ENCODE peak calls at places on chromosomes 16 and 17, in nine cellular contexts. R is cardiac muscle cell, M is stomach, I is BJ, B is astrocyte, T is fibroblast of mammary gland, P is thoracic aorta, A is choroid plexus epithelial cell, O is breast epithelium. Z is an unnamed sample.

GRCh38 chr17:13429201-13429600 is 172.5 kb downstream of the HS3ST3A1 start:
- DNase-seq in R (peak), M (no peak), I (peak), B (peak), T (peak), P (no peak), A (peak), O (no peak), Z (no peak)

GRCh38 chr17:15384142-15384803 is 42.9 kb upstream of the TEKT3 start:
- DNase-seq in R (peak), M (no peak), I (no peak), B (no peak), T (peak), P (no peak), A (no peak), O (no peak), Z (no peak)

GRCh38 chr17:12680993-12681392 is 15.3 kb downstream of the MYOCD start:
- DNase-seq in R (no peak), M (no peak), I (no peak), B (no peak), T (no peak), P (no peak), A (no peak), O (no peak), Z (no peak)

GRCh38 chr16:50395763-50396710 is 27.2 kb upstream of the BRD7 start:
- DNase-seq in R (no peak), M (no peak), I (no peak), B (no peak), T (no peak), P (no peak), A (no peak), O (no peak), Z (no peak)

GRCh38 chr17:64040201-64040600 is 19.8 kb upstream of the ICAM2 start:
- DNase-seq in R (no peak), M (peak), I (no peak), B (no peak), T (no peak), P (no peak), A (no peak), O (no peak), Z (no peak)

GRCh38 chr17:4738136-4739121 is 1.2 kb upstream of the ZMYND15 start:
- DNase-seq in R (no peak), M (peak), I (no peak), B (no peak), T (no peak), P (no peak), A (no peak), O (peak), Z (peak)

GRCh38 chr16:82751020-82751419 is 124.3 kb downstream of the CDH13 start:
- DNase-seq in R (no peak), M (no peak), I (no peak), B (no peak), T (no peak), P (no peak), A (no peak), O (no peak), Z (no peak)

GRCh38 chr17:72518810-72519597 is 398.2 kb downstream of the SOX9 start:
- DNase-seq in R (no peak), M (peak), I (no peak), B (no peak), T (no peak), P (no peak), A (no peak), O (no peak), Z (no peak)

GRCh38 chr16:88938119-88938932 is 38.7 kb downstream of the CBFA2T3 start:
- DNase-seq in R (no peak), M (no peak), I (no peak), B (no peak), T (no peak), P (no peak), A (no peak), O (no peak), Z (no peak)

GRCh38 chr16:27463741-27464662 is 62.0 kb downstream of the IL21R start:
- DNase-seq in R (no peak), M (no peak), I (no peak), B (no peak), T (no peak), P (no peak), A (no peak), O (no peak), Z (no peak)

GRCh38 chr17:19410875-19411291 is at the start of gene RNF112:
- DNase-seq in R (peak), M (no peak), I (no peak), B (peak), T (peak), P (no peak), A (peak), O (no peak), Z (no peak)

GRCh38 chr17:17028059-17028877 is 14.0 kb upstream of the MPRIP start:
- DNase-seq in R (peak), M (peak), I (peak), B (peak), T (peak), P (no peak), A (peak), O (peak), Z (peak)

GRCh38 chr17:77489239-77489897 is 348.6 kb downstream of the SEC14L1 start:
- DNase-seq in R (no peak), M (no peak), I (no peak), B (no peak), T (no peak), P (no peak), A (no peak), O (no peak), Z (no peak)

GRCh38 chr17:49990921-49991320 is 4.1 kb downstream of the DLX3 start:
- DNase-seq in R (no peak), M (no peak), I (no peak), B (no peak), T (no peak), P (no peak), A (no peak), O (no peak), Z (no peak)

GRCh38 chr17:75602644-75603043 is 15.0 kb downstream of the MYO15B start:
- DNase-seq in R (no peak), M (no peak), I (no peak), B (no peak), T (no peak), P (no peak), A (no peak), O (no peak), Z (no peak)

GRCh38 chr17:3843935-3844516 is 2.0 kb downstream of the NCBP3 start:
- DNase-seq in R (peak), M (peak), I (no peak), B (no peak), T (peak), P (no peak), A (peak), O (no peak), Z (no peak)

GRCh38 chr17:36590082-36590481 is 1.6 kb upstream of the DHRS11 start:
- DNase-seq in R (peak), M (no peak), I (no peak), B (peak), T (peak), P (no peak), A (peak), O (no peak), Z (no peak)

GRCh38 chr16:28139530-28139929 is 72.2 kb downstream of the XPO6 start:
- DNase-seq in R (no peak), M (no peak), I (no peak), B (no peak), T (no peak), P (no peak), A (no peak), O (no peak), Z (no peak)

GRCh38 chr17:57408064-57408811 is 151.9 kb downstream of the MSI2 start:
- DNase-seq in R (no peak), M (no peak), I (no peak), B (no peak), T (no peak), P (no peak), A (no peak), O (no peak), Z (no peak)

GRCh38 chr16:47386201-47386718 is 74.6 kb downstream of the ITFG1 start:
- DNase-seq in R (no peak), M (no peak), I (no peak), B (no peak), T (no peak), P (no peak), A (no peak), O (no peak), Z (no peak)

GRCh38 chr16:77579283-77579985 is 142.9 kb upstream of the NUDT7 start:
- DNase-seq in R (peak), M (no peak), I (no peak), B (no peak), T (peak), P (no peak), A (peak), O (no peak), Z (peak)

GRCh38 chr17:57892820-57893595 is 43.2 kb upstream of the MRPS23 start:
- DNase-seq in R (peak), M (peak), I (peak), B (peak), T (peak), P (peak), A (peak), O (peak), Z (peak)

GRCh38 chr17:28957277-28957991 is 6.1 kb upstream of the PHF12 start:
- DNase-seq in R (no peak), M (no peak), I (no peak), B (no peak), T (no peak), P (no peak), A (no peak), O (no peak), Z (no peak)

GRCh38 chr17:61478026-61478789 is 26.0 kb downstream of the TBX4 start:
- DNase-seq in R (no peak), M (no peak), I (no peak), B (no peak), T (no peak), P (no peak), A (no peak), O (no peak), Z (no peak)

GRCh38 chr17:79438045-79438444 is 172.8 kb downstream of the RBFOX3 start:
- DNase-seq in R (no peak), M (no peak), I (no peak), B (no peak), T (no peak), P (no peak), A (no peak), O (no peak), Z (no peak)

GRCh38 chr17:12730931-12731521 is 58.3 kb upstream of the ARHGAP44 start:
- DNase-seq in R (peak), M (peak), I (no peak), B (peak), T (peak), P (peak), A (peak), O (peak), Z (no peak)

GRCh38 chr17:65055280-65055707 is 1.2 kb downstream of the GNA13 start:
- DNase-seq in R (no peak), M (no peak), I (no peak), B (no peak), T (no peak), P (no peak), A (no peak), O (no peak), Z (no peak)

GRCh38 chr17:6306820-6307219 is 128.1 kb downstream of the AIPL1 start:
- DNase-seq in R (no peak), M (no peak), I (no peak), B (no peak), T (no peak), P (no peak), A (no peak), O (no peak), Z (no peak)

GRCh38 chr16:16120382-16121184 is 102.7 kb downstream of the ABCC6 start:
- DNase-seq in R (peak), M (peak), I (no peak), B (no peak), T (no peak), P (no peak), A (peak), O (no peak), Z (no peak)

GRCh38 chr17:28547623-28548416 is 4.6 kb downstream of the UNC119 start:
- DNase-seq in R (peak), M (peak), I (no peak), B (peak), T (peak), P (no peak), A (peak), O (peak), Z (no peak)

GRCh38 chr17:78442648-78443128 is 64.2 kb downstream of the PGS1 start:
- DNase-seq in R (peak), M (peak), I (no peak), B (no peak), T (peak), P (peak), A (peak), O (peak), Z (no peak)

GRCh38 chr16:75727221-75727620 is 931 bp upstream of the CPHXL start:
- DNase-seq in R (no peak), M (no peak), I (no peak), B (no peak), T (no peak), P (no peak), A (no peak), O (no peak), Z (no peak)

GRCh38 chr17:34364741-34365140 is 1.7 kb upstream of the CCL1 start:
- DNase-seq in R (no peak), M (no peak), I (no peak), B (no peak), T (no peak), P (no peak), A (no peak), O (no peak), Z (no peak)

GRCh38 chr17:66580601-66581385 is 254.1 kb upstream of the CACNG5 start:
- DNase-seq in R (peak), M (peak), I (peak), B (no peak), T (peak), P (no peak), A (peak), O (peak), Z (no peak)

GRCh38 chr16:86063696-86064405 is 164.9 kb downstream of the IRF8 start:
- DNase-seq in R (no peak), M (no peak), I (no peak), B (no peak), T (no peak), P (no peak), A (no peak), O (no peak), Z (no peak)
- H3K4me3 ChIP-seq in R (no peak), M (no peak), I (no peak), B (no peak), T (no peak), P (no peak), A (no peak), O (no peak), Z (no peak)

GRCh38 chr16:85221810-85222150 is 109.5 kb upstream of the CIBAR2 start:
- DNase-seq in R (no peak), M (no peak), I (no peak), B (no peak), T (no peak), P (no peak), A (no peak), O (no peak), Z (no peak)

GRCh38 chr16:85216522-85217375 is 104.5 kb upstream of the CIBAR2 start:
- DNase-seq in R (no peak), M (no peak), I (no peak), B (no peak), T (no peak), P (no peak), A (no peak), O (no peak), Z (no peak)

GRCh38 chr16:85222151-85222863 is 110.0 kb upstream of the CIBAR2 start:
- DNase-seq in R (no peak), M (no peak), I (no peak), B (no peak), T (no peak), P (no peak), A (peak), O (no peak), Z (no peak)

GRCh38 chr16:85221081-85221809 is 109.0 kb upstream of the CIBAR2 start:
- DNase-seq in R (no peak), M (no peak), I (no peak), B (no peak), T (no peak), P (no peak), A (peak), O (no peak), Z (no peak)

GRCh38 chr16:85220125-85220839 is 108.0 kb upstream of the CIBAR2 start:
- DNase-seq in R (peak), M (peak), I (peak), B (peak), T (peak), P (no peak), A (peak), O (peak), Z (no peak)
- H3K4me3 ChIP-seq in R (no peak), M (peak), I (peak), B (peak), T (peak), P (peak), A (peak), O (peak), Z (peak)

DNA sequence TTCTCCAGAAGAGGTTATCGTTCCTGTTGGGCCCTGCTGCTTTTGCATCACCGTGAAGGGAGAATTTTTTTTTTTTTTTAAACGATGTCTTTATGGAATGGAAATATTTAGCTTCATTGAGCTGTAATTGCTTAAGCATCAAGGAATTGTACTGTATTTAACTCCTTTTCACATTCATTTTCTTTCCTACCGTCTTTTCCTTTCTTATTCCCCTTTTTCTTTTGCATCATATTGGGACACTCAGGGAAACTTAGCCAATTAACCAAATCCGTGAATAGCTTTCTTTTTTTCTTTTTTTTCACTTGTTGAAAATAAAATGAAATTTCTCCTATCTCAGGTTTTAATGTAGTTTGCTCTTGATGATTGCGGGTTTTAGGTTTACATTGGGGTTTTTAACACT is 1.5 kb downstream of the TNRC6A start:
- DNase-seq in R (no peak), M (no peak), I (no peak), B (no peak), T (no peak), P (no peak), A (no peak), O (no peak), Z (no peak)
- H3K4me3 ChIP-seq in R (peak), M (peak), I (peak), B (peak), T (peak), P (peak), A (peak), O (peak), Z (peak)

DNA sequence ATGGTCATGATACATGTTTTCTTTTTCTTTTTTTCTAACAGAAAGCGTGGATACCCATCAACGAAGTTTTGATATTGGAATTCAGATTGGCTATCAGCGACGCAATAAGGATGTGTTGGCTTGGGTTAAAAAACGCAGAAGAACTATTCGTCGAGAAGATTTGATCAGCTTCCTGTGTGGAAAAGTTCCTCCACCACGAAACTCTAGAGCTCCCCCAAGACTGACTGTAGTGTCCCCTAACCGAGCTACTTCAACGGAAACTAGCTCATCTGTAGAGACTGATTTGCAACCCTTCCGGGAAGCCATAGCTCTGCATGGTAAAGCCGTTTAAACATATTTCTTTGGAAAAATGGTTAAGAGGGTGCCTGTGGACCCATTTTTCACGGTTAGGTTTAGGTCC is 11.5 kb downstream of the HAPSTR1 start:
- DNase-seq in R (no peak), M (no peak), I (no peak), B (no peak), T (no peak), P (no peak), A (no peak), O (no peak), Z (no peak)
- H3K4me3 ChIP-seq in R (no peak), M (no peak), I (no peak), B (no peak), T (no peak), P (no peak), A (no peak), O (no peak), Z (no peak)

GRCh38 chr17:41691031-41691777 is 2.5 kb downstream of the EIF1 start:
- DNase-seq in R (no peak), M (no peak), I (no peak), B (no peak), T (no peak), P (no peak), A (peak), O (no peak), Z (no peak)
- H3K4me3 ChIP-seq in R (no peak), M (no peak), I (no peak), B (peak), T (no peak), P (peak), A (peak), O (no peak), Z (peak)

GRCh38 chr17:1762233-1762905 is 509 bp downstream of the SERPINF1 start:
- DNase-seq in R (peak), M (no peak), I (no peak), B (peak), T (peak), P (no peak), A (peak), O (no peak), Z (no peak)
- H3K4me3 ChIP-seq in R (peak), M (peak), I (peak), B (no peak), T (peak), P (peak), A (peak), O (peak), Z (no peak)

DNA sequence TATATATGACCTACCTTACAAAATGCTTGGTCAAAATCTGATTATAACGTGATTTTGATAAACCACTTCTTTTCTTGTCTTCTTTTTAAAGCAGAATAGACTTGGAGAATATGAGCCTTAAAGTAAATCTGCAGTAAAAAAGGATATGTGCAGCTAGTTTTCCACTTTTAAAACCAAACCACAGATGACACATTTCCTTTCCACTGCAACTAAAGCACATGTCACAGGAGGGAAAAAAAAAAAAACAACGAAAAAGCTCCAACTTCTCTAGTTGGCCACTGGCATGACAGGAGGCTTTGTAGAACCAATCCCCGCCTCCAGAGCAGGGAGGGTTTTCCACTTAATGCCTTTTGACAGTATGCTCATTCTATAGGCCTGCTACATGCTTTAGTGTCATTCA is at the start of gene EVI2A:
- DNase-seq in R (peak), M (no peak), I (peak), B (peak), T (peak), P (no peak), A (peak), O (no peak), Z (no peak)
- H3K4me3 ChIP-seq in R (no peak), M (peak), I (no peak), B (peak), T (peak), P (peak), A (peak), O (peak), Z (no peak)

DNA sequence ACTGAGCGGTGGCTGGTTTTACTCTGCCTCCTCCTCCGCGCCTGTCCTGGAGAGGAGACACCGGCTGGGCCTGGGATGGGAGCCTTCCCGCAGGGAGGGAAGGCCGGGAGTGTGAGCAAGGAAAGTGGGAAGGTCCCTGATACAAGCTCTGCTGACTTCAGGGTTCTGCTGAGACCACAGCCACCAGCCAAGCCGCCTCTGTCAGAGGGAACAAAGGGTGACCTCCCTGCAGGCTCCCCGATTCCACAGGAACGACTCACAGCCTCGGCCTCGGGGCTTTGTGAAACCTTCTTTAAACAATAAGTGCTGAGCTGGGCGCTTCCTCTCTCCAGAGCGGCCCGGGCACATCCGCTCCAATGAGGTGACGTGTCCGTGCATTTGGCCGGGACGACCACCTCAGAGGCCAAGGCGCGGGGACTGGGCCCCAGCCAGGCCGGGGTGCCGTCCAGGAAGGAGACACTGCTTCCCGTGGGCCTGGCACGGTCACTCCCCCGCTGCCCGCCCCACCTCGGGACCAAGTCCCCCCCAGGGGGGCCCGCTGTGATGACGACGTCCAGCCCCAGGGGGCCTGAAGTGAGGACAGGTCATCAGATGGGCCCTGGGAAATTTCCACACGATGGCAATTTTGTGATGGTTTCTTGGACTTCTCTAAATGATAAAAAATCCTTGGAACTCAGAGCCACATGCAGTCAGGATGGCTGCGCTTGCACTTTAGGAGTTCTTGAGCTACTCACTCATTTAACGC is 11.8 kb upstream of the CIBAR2 start:
- DNase-seq in R (peak), M (no peak), I (peak), B (peak), T (peak), P (peak), A (peak), O (peak), Z (no peak)
- H3K4me3 ChIP-seq in R (no peak), M (no peak), I (peak), B (no peak), T (no peak), P (peak), A (no peak), O (peak), Z (no peak)